ENCODE peak calls at places on chromosomes 3 and 15, in six cellular contexts. E, H, X, C, R and I are unnamed samples.

GRCh38 chr3:183275418-183275817 is 22.4 kb downstream of the B3GNT5 start:
- DNase-seq in E (no peak), H (no peak), X (no peak), C (no peak), R (no peak), I (no peak)

GRCh38 chr3:179703816-179704215 is 51.0 kb downstream of the USP13 start:
- DNase-seq in E (no peak), H (no peak), X (no peak), C (no peak), R (peak; percentile 3), I (no peak)

GRCh38 chr3:168249539-168250414 is 154.1 kb upstream of the GOLIM4 start:
- DNase-seq in E (no peak), H (peak; percentile 15), X (peak; percentile 89), C (peak; percentile 93), R (no peak), I (peak; percentile 20)

GRCh38 chr3:170735821-170736220 is 134.2 kb downstream of the RPL22L1 start:
- DNase-seq in E (no peak), H (no peak), X (no peak), C (no peak), R (no peak), I (no peak)

GRCh38 chr3:23888617-23889228 is 28.1 kb downstream of the NKIRAS1 start:
- DNase-seq in E (no peak), H (no peak), X (no peak), C (no peak), R (no peak), I (no peak)

GRCh38 chr15:50908209-50909043 is at the start of gene AP4E1:
- DNase-seq in E (peak; percentile 93), H (peak; percentile 88), X (peak; percentile 90), C (peak; percentile 98), R (peak; percentile 99), I (peak; percentile 86)

GRCh38 chr3:111800472-111800871 is 58.6 kb upstream of the PHLDB2 start:
- DNase-seq in E (no peak), H (no peak), X (no peak), C (no peak), R (no peak), I (no peak)

GRCh38 chr15:75032391-75032790 is 9.0 kb downstream of the PPCDC start:
- DNase-seq in E (no peak), H (no peak), X (no peak), C (no peak), R (no peak), I (no peak)

GRCh38 chr3:128770387-128770786 is 44.4 kb downstream of the RAB7A start:
- DNase-seq in E (no peak), H (no peak), X (no peak), C (no peak), R (no peak), I (peak; percentile 53)

GRCh38 chr15:60701261-60702019 is 222.5 kb upstream of the ICE2 start:
- DNase-seq in E (no peak), H (no peak), X (no peak), C (no peak), R (no peak), I (no peak)

GRCh38 chr3:180287703-180288102 is 251.0 kb upstream of the PEX5L start:
- DNase-seq in E (no peak), H (no peak), X (no peak), C (no peak), R (no peak), I (no peak)

GRCh38 chr3:46946856-46947544 is 29.5 kb downstream of the CCDC12 start:
- DNase-seq in E (peak; percentile 67), H (no peak), X (peak; percentile 80), C (peak; percentile 82), R (no peak), I (no peak)

GRCh38 chr3:127092776-127093175 is 100.2 kb upstream of the PRR23E start:
- DNase-seq in E (no peak), H (no peak), X (no peak), C (no peak), R (no peak), I (no peak)

GRCh38 chr3:161781381-161781780 is 284.8 kb downstream of the OTOL1 start:
- DNase-seq in E (no peak), H (no peak), X (no peak), C (no peak), R (no peak), I (no peak)

GRCh38 chr3:57983734-57984518 is 24.3 kb upstream of the FLNB start:
- DNase-seq in E (no peak), H (peak; percentile 57), X (no peak), C (no peak), R (no peak), I (peak; percentile 22)

GRCh38 chr15:78570710-78571109 is 5.4 kb downstream of the CHRNA5 start:
- DNase-seq in E (no peak), H (no peak), X (no peak), C (no peak), R (no peak), I (no peak)

GRCh38 chr3:125375950-125376679 is 990 bp upstream of the ZNF148 start:
- DNase-seq in E (no peak), H (no peak), X (peak; percentile 67), C (no peak), R (no peak), I (no peak)

GRCh38 chr3:125379483-125379882 is 4.4 kb upstream of the ZNF148 start:
- DNase-seq in E (no peak), H (no peak), X (no peak), C (no peak), R (no peak), I (no peak)

GRCh38 chr3:125378762-125379161 is 3.6 kb upstream of the ZNF148 start:
- DNase-seq in E (no peak), H (no peak), X (no peak), C (no peak), R (no peak), I (no peak)

GRCh38 chr3:125374501-125374995 is 577 bp downstream of the ZNF148 start:
- DNase-seq in E (peak; percentile 21), H (peak; percentile 16), X (peak; percentile 86), C (peak; percentile 86), R (no peak), I (no peak)

DNA sequence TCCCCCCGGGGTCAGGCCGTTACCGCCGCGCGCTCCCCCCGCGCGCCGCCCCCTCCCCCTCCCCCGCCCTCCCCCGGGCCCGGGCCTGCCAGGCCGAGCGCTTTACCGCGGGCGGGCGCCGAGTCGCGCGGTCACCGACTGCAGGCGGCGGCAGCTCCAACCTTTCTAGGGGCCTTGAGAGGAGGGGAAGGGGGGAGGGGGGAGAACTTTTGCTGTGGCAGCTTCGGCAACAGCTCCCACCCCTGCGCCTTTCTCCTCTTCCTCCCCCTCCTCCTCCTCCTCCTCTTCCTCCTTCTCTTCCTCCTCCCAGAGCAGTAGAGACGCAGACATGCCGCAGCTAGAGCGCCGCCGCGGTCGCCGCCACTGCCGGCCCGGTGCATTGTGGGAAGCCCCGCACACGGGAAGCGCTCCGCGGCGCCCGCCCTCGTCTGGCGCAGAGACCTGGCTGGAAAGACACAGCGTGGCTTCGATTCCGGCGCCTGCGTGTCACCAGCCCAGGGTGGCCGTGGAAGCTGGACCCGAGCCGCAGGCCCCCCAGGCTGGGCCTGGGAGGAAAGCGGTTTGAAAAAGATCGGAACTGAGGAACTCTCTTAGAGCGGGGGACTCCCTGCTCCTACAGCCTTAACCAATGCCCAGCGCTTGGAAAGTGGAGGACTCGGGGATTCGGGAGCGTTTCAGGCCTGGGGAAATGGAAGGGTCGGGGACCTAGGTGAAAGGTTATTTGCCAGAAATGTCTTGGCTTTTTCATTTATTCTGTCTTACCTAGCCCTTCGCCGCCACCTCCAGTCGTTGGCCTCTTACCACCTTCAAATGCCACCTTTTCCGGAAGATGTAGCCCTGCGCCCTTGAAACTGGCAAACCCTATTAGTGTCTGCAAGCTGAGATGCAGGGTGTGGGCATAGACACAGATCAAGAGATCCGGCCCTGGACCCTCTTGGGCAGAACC is at the start of gene ZNF148:
- DNase-seq in E (peak; percentile 86), H (peak; percentile 82), X (peak; percentile 90), C (peak; percentile 99), R (peak; percentile 97), I (peak; percentile 87)
- TF ChIP-seq CTCF in E (no peak), H (no peak), X (peak; percentile 7), C (no peak), R (no peak), I (no peak)

DNA sequence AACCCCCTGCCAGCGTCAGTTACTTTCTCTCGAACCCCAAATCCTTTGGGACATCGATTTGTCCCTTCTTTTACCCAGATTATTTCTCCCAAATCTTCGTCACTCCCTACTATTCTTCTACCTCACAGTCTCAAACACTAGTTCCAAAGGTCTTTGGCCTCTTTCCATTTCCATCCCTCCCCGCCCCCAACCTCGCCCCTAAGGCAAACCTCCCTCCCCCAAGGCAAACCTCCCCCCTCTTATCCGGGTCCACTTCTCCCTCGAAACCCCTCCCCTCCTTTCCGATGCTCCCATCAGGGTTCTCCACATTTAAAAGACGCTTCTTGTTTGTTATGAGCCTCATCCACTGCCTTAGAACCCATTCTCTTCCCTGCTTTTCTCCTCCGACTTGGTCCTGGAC is 583 bp downstream of the EAF1 start:
- DNase-seq in E (no peak), H (no peak), X (peak; percentile 48), C (no peak), R (no peak), I (no peak)
- H3K27ac ChIP-seq in E (peak overlapping the region; percentile 80), H (peak overlapping the region; percentile 78), X (peak overlapping the region; percentile 75), C (peak overlapping the region; percentile 37), R (peak overlapping the region; percentile 81), I (peak overlapping the region; percentile 88)

GRCh38 chr3:187150599-187150998 is 11.3 kb upstream of the RPL39L start:
- DNase-seq in E (peak; percentile 51), H (peak; percentile 70), X (no peak), C (no peak), R (no peak), I (no peak)
- TF ChIP-seq CTCF in E (peak; percentile 34), H (peak; percentile 20), X (peak; percentile 36), C (no peak), R (no peak), I (no peak)

GRCh38 chr15:93478922-93479321 is 389.9 kb upstream of the RGMA start:
- DNase-seq in E (no peak), H (no peak), X (no peak), C (no peak), R (no peak), I (no peak)

GRCh38 chr15:93477188-93477587 is 388.2 kb upstream of the RGMA start:
- DNase-seq in E (no peak), H (no peak), X (no peak), C (no peak), R (no peak), I (no peak)

GRCh38 chr15:93474728-93475127 is 385.7 kb upstream of the RGMA start:
- DNase-seq in E (no peak), H (no peak), X (no peak), C (no peak), R (no peak), I (no peak)

GRCh38 chr15:93477721-93478120 is 388.7 kb upstream of the RGMA start:
- DNase-seq in E (no peak), H (no peak), X (no peak), C (no peak), R (no peak), I (no peak)

DNA sequence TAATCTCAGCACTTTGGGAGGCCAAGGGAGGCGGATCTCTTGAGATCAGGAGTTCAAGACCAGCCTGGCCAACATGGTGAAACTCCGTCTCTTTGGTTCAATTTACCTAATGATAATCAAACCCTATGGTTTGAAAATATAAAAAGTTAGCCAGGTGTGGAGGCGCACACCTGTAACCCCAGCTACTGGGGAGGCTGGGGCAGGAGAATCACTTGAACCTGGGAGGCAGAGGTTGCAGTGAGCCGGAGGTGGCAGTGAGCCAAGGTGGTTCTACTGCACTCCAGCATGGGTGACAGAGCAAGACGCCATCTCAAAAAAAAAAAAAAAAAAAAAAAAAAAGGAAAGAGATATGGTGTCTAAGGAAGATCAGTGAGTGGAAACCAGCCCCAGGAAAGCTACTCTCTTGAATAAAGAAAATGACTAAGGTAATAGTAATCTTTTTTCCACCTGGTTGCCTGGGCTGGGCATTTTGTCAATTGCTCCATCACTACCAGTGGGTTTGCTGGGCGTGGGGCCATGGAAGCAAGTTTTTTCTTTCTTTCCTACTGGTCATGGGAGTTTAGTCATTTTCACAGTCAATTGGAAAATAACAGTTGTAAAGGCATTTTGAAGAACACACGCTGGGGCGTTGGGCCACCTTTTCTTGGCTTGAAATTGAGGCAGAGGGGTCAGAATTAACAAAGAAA is 387.6 kb upstream of the RGMA start:
- DNase-seq in E (no peak), H (no peak), X (no peak), C (no peak), R (peak; percentile 60), I (no peak)
- H3K27ac ChIP-seq in E (no peak overlapping the region), H (no peak overlapping the region), X (no peak overlapping the region), C (no peak overlapping the region), R (no peak overlapping the region), I (no peak overlapping the region)